ENCODE peak calls at places on chromosome 14, in seven cellular contexts. U, L, Q, H, T, B and C are unnamed samples.
A peak's percentile ranks its signal among the peaks of the same experiment; 100 is the strongest.

GRCh38 chr14:72737560-72737943 is 156.3 kb downstream of the DPF3 start:
- DNase-seq in T (no peak), B (no peak), Q (no peak), H (peak; percentile 18), U (no peak), L (no peak), C (no peak)

GRCh38 chr14:52873694-52874093 is 77.2 kb downstream of the FERMT2 start:
- DNase-seq in U (no peak), L (no peak), T (no peak), H (no peak), Q (no peak), B (peak; percentile 84), C (no peak)

GRCh38 chr14:70188608-70189540 is at the start of gene SLC8A3:
- DNase-seq in U (peak; percentile 27), L (no peak), B (peak; percentile 48), H (peak; percentile 1), Q (peak; percentile 80), T (peak; percentile 40), C (peak; percentile 89)

GRCh38 chr14:59363545-59364226 is 101.5 kb downstream of the GPR135 start:
- DNase-seq in L (no peak), U (no peak), H (no peak), T (no peak), Q (peak; percentile 20), B (peak; percentile 58), C (no peak)

GRCh38 chr14:68637106-68638021 is 155.5 kb downstream of the ZFP36L1 start:
- DNase-seq in U (no peak), H (peak; percentile 12), Q (no peak), B (peak; percentile 46), L (no peak), T (no peak), C (peak; percentile 60)

GRCh38 chr14:40164083-40164482 is 731.9 kb upstream of the FBXO33 start:
- DNase-seq in Q (no peak), L (no peak), H (no peak), B (no peak), U (no peak), T (no peak), C (no peak)

GRCh38 chr14:104746071-104746545 is 6.8 kb upstream of the SIVA1 start:
- DNase-seq in H (no peak), T (no peak), U (no peak), B (no peak), L (no peak), Q (peak; percentile 47), C (no peak)

GRCh38 chr14:20377171-20377570 is 33.7 kb downstream of the PARP2 start:
- DNase-seq in L (no peak), Q (no peak), U (no peak), T (no peak), B (no peak), H (no peak), C (no peak)

GRCh38 chr14:96920023-96920422 is 122.8 kb downstream of the VRK1 start:
- DNase-seq in L (no peak), T (no peak), Q (no peak), U (no peak), H (no peak), B (no peak), C (no peak)

GRCh38 chr14:104299993-104300761 is 161.8 kb downstream of the KIF26A start:
- DNase-seq in T (no peak), U (no peak), L (no peak), H (no peak), Q (peak; percentile 27), B (no peak), C (no peak)

GRCh38 chr14:85934123-85934885 is 404.4 kb downstream of the FLRT2 start:
- DNase-seq in T (no peak), Q (peak; percentile 3), B (peak; percentile 37), L (no peak), U (no peak), H (no peak), C (no peak)

GRCh38 chr14:71863049-71863448 is 69.2 kb upstream of the RGS6 start:
- DNase-seq in H (no peak), Q (no peak), B (no peak), U (no peak), L (no peak), T (no peak), C (no peak)

GRCh38 chr14:100525615-100526014 is 61.6 kb downstream of the BEGAIN start:
- DNase-seq in H (no peak), T (no peak), U (no peak), B (no peak), Q (no peak), L (no peak), C (peak; percentile 46)

GRCh38 chr14:100476012-100476822 is 111.0 kb downstream of the BEGAIN start:
- DNase-seq in B (peak; percentile 93), Q (no peak), T (no peak), U (peak; percentile 69), L (no peak), H (peak; percentile 98), C (no peak)

GRCh38 chr14:77376380-77376770 is 519 bp downstream of the TMED8 start:
- DNase-seq in Q (no peak), U (peak; percentile 26), B (peak; percentile 21), H (peak; percentile 3), T (peak; percentile 34), L (no peak), C (peak; percentile 4)

GRCh38 chr14:89660183-89660582 is 243.2 kb upstream of the FOXN3 start:
- DNase-seq in Q (peak; percentile 15), U (no peak), T (no peak), L (no peak), B (peak; percentile 61), H (peak; percentile 27), C (no peak)

GRCh38 chr14:61322011-61322798 is 826 bp downstream of the PRKCH start:
- DNase-seq in B (no peak), U (peak; percentile 77), T (no peak), L (no peak), Q (peak; percentile 39), H (no peak), C (no peak)

GRCh38 chr14:51860836-51861583 is 598 bp downstream of the GNG2 start:
- DNase-seq in B (peak; percentile 35), L (no peak), H (peak; percentile 16), U (no peak), Q (peak; percentile 50), T (no peak), C (no peak)